ENCODE peak calls at places on chromosomes 3 and 15, in eight cellular contexts. One of them, this sample, is unnamed.

GRCh38 chr3:157255797-157256196 is 95.8 kb upstream of the CCNL1 start:
- DNase-seq in SK-N-SH: no peak
- DNase-seq in activated gamma-delta T cell treated with anti-CD3 and anti-CD28 coated beads, Interleukin-2, amount 50 U/mL, for 16 hours: no peak
- DNase-seq in GM12892: no peak
- DNase-seq in RWPE1: no peak
- DNase-seq in NCI-H460: no peak
- DNase-seq in substantia nigra: no peak
- DNase-seq in EL: no peak
- DNase-seq in this sample: no peak

GRCh38 chr3:44883999-44884431 is 9.6 kb downstream of the TGM4 start:
- DNase-seq in activated gamma-delta T cell treated with anti-CD3 and anti-CD28 coated beads, Interleukin-2, amount 50 U/mL, for 16 hours: no peak
- DNase-seq in RWPE1: peak; percentile 82
- DNase-seq in GM12892: no peak
- DNase-seq in SK-N-SH: peak; percentile 30
- DNase-seq in EL: peak; percentile 96
- DNase-seq in NCI-H460: no peak
- DNase-seq in substantia nigra: no peak
- DNase-seq in this sample: peak; percentile 80

GRCh38 chr3:113054552-113054951 is 63.8 kb downstream of the GTPBP8 start:
- DNase-seq in EL: peak; percentile 18
- DNase-seq in substantia nigra: no peak
- DNase-seq in NCI-H460: peak; percentile 20
- DNase-seq in GM12892: no peak
- DNase-seq in SK-N-SH: no peak
- DNase-seq in activated gamma-delta T cell treated with anti-CD3 and anti-CD28 coated beads, Interleukin-2, amount 50 U/mL, for 16 hours: no peak
- DNase-seq in RWPE1: no peak
- DNase-seq in this sample: peak; percentile 63

GRCh38 chr15:45684533-45684932 is 49.7 kb downstream of the SQOR start:
- DNase-seq in substantia nigra: no peak
- DNase-seq in EL: no peak
- DNase-seq in activated gamma-delta T cell treated with anti-CD3 and anti-CD28 coated beads, Interleukin-2, amount 50 U/mL, for 16 hours: no peak
- DNase-seq in SK-N-SH: no peak
- DNase-seq in GM12892: no peak
- DNase-seq in NCI-H460: no peak
- DNase-seq in RWPE1: no peak
- DNase-seq in this sample: no peak

GRCh38 chr3:143240921-143241320 is 121.3 kb downstream of the CHST2 start:
- DNase-seq in NCI-H460: no peak
- DNase-seq in activated gamma-delta T cell treated with anti-CD3 and anti-CD28 coated beads, Interleukin-2, amount 50 U/mL, for 16 hours: no peak
- DNase-seq in EL: no peak
- DNase-seq in GM12892: no peak
- DNase-seq in SK-N-SH: no peak
- DNase-seq in substantia nigra: no peak
- DNase-seq in RWPE1: no peak
- DNase-seq in this sample: no peak

GRCh38 chr15:79874242-79874641 is 22.6 kb downstream of the MTHFS start:
- DNase-seq in substantia nigra: no peak
- DNase-seq in EL: no peak
- DNase-seq in SK-N-SH: no peak
- DNase-seq in activated gamma-delta T cell treated with anti-CD3 and anti-CD28 coated beads, Interleukin-2, amount 50 U/mL, for 16 hours: no peak
- DNase-seq in NCI-H460: no peak
- DNase-seq in RWPE1: peak; percentile 15
- DNase-seq in GM12892: no peak
- DNase-seq in this sample: no peak

GRCh38 chr15:40081691-40082194 is 26.9 kb downstream of the BMF start:
- DNase-seq in RWPE1: no peak
- DNase-seq in SK-N-SH: peak; percentile 72
- DNase-seq in activated gamma-delta T cell treated with anti-CD3 and anti-CD28 coated beads, Interleukin-2, amount 50 U/mL, for 16 hours: no peak
- DNase-seq in NCI-H460: peak; percentile 54
- DNase-seq in GM12892: no peak
- DNase-seq in substantia nigra: peak; percentile 74
- DNase-seq in EL: peak; percentile 55
- DNase-seq in this sample: no peak

GRCh38 chr15:65258863-65259262 is 27.8 kb downstream of the PARP16 start:
- DNase-seq in RWPE1: no peak
- DNase-seq in activated gamma-delta T cell treated with anti-CD3 and anti-CD28 coated beads, Interleukin-2, amount 50 U/mL, for 16 hours: no peak
- DNase-seq in substantia nigra: no peak
- DNase-seq in NCI-H460: no peak
- DNase-seq in GM12892: no peak
- DNase-seq in SK-N-SH: no peak
- DNase-seq in EL: no peak
- DNase-seq in this sample: no peak

GRCh38 chr3:153162513-153163348 is 705 bp downstream of the RAP2B start:
- DNase-seq in SK-N-SH: peak; percentile 57
- DNase-seq in GM12892: peak; percentile 10
- DNase-seq in substantia nigra: peak; percentile 41
- DNase-seq in NCI-H460: no peak
- DNase-seq in activated gamma-delta T cell treated with anti-CD3 and anti-CD28 coated beads, Interleukin-2, amount 50 U/mL, for 16 hours: peak; percentile 11
- DNase-seq in RWPE1: no peak
- DNase-seq in EL: peak; percentile 41
- DNase-seq in this sample: no peak

GRCh38 chr3:56987238-56987932 is 73.1 kb upstream of the SPATA12 start:
- DNase-seq in RWPE1: no peak
- DNase-seq in activated gamma-delta T cell treated with anti-CD3 and anti-CD28 coated beads, Interleukin-2, amount 50 U/mL, for 16 hours: no peak
- DNase-seq in GM12892: no peak
- DNase-seq in NCI-H460: no peak
- DNase-seq in EL: no peak
- DNase-seq in substantia nigra: no peak
- DNase-seq in SK-N-SH: no peak
- DNase-seq in this sample: no peak

GRCh38 chr15:65368300-65368617 is 9.5 kb downstream of the IGDCC3 start:
- DNase-seq in SK-N-SH: peak; percentile 64
- DNase-seq in RWPE1: no peak
- DNase-seq in EL: no peak
- DNase-seq in substantia nigra: no peak
- DNase-seq in activated gamma-delta T cell treated with anti-CD3 and anti-CD28 coated beads, Interleukin-2, amount 50 U/mL, for 16 hours: no peak
- DNase-seq in NCI-H460: no peak
- DNase-seq in GM12892: no peak
- DNase-seq in this sample: no peak